ENCODE peak calls at places on chromosome X, in five cellular contexts. A, Y, R, G and O are unnamed samples.

GRCh38 chrX:115344885-115345653 is 55.6 kb downstream of the LUZP4 start:
- DNase-seq in A (peak), Y (peak), R (no peak), G (peak), O (peak)

GRCh38 chrX:24025741-24026402 is 1.1 kb downstream of the KLHL15 start:
- DNase-seq in A (peak), Y (peak), R (peak), G (peak), O (no peak)

GRCh38 chrX:40132751-40133150 is 35.0 kb upstream of the BCOR start:
- DNase-seq in A (no peak), Y (peak), R (no peak), G (no peak), O (no peak)

GRCh38 chrX:56782791-56783449 is 53.9 kb downstream of the NBDY start:
- DNase-seq in A (no peak), Y (no peak), R (no peak), G (peak), O (no peak)

GRCh38 chrX:19555683-19556082 is 40.4 kb upstream of the MAP3K15 start:
- DNase-seq in A (no peak), Y (no peak), R (no peak), G (no peak), O (no peak)

GRCh38 chrX:50157545-50158125 is 43.2 kb downstream of the AKAP4 start:
- DNase-seq in A (no peak), Y (peak), R (no peak), G (no peak), O (no peak)

GRCh38 chrX:116435597-116435996 is 809 bp upstream of the SLC6A14 start:
- DNase-seq in A (no peak), Y (no peak), R (no peak), G (no peak), O (no peak)

GRCh38 chrX:119635799-119636198 is 29.6 kb upstream of the NKRF start:
- DNase-seq in A (peak), Y (no peak), R (no peak), G (no peak), O (no peak)

GRCh38 chrX:82141942-82142341 is 940.0 kb downstream of the SH3BGRL start:
- DNase-seq in A (no peak), Y (no peak), R (no peak), G (no peak), O (no peak)

GRCh38 chrX:107935200-107935599 is 47.0 kb downstream of the TEX13B start:
- DNase-seq in A (no peak), Y (peak), R (no peak), G (no peak), O (no peak)

GRCh38 chrX:108177321-108177990 is 85.9 kb downstream of the ATG4A start:
- DNase-seq in A (no peak), Y (no peak), R (no peak), G (no peak), O (peak)

GRCh38 chrX:108332281-108332680 is 105.9 kb downstream of the COL4A6 start:
- DNase-seq in A (no peak), Y (no peak), R (no peak), G (no peak), O (no peak)

GRCh38 chrX:50988649-50989048 is 78.1 kb downstream of the BMP15 start:
- DNase-seq in A (no peak), Y (peak), R (no peak), G (peak), O (no peak)

GRCh38 chrX:38206542-38206941 is 14.1 kb downstream of the SRPX start:
- DNase-seq in A (no peak), Y (no peak), R (no peak), G (no peak), O (no peak)

GRCh38 chrX:23797371-23798128 is 14.6 kb downstream of the SAT1 start:
- DNase-seq in A (no peak), Y (no peak), R (no peak), G (peak), O (no peak)

GRCh38 chrX:13197961-13198761 is 121.7 kb downstream of the ATXN3L start:
- DNase-seq in A (peak), Y (no peak), R (no peak), G (peak), O (no peak)

GRCh38 chrX:110569506-110569905 is 210.9 kb downstream of the RTL9 start:
- DNase-seq in A (no peak), Y (no peak), R (no peak), G (peak), O (no peak)

GRCh38 chrX:66961665-66962064 is 322.8 kb upstream of the EDA2R start:
- DNase-seq in A (no peak), Y (no peak), R (no peak), G (no peak), O (no peak)

GRCh38 chrX:73400136-73400748 is 46.6 kb upstream of the CDX4 start:
- DNase-seq in A (no peak), Y (no peak), R (no peak), G (no peak), O (no peak)
- H2BK12ac ChIP-seq in A (no peak), Y (no peak), R (no peak), G (no peak), O (no peak)

DNA sequence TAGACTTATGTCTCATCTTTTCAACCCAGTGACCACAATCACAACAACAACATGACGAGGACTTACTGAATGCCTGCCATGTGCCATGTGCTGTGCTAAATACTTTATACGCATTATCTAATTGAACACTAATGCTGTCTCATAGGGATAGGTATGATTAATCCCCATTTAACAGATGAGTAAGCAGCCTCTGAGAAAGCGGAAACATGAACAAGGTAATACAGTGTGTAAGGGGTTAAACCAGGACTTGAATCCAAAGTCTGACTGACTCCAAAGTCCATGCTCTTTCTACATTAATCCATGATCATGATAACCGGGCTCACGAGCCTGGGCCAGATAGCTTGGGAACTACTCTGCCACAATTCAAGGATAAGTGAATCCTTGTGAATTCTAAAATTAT is 105.3 kb upstream of the MBNL3 start:
- DNase-seq in A (no peak), Y (no peak), R (no peak), G (no peak), O (no peak)
- H2BK12ac ChIP-seq in A (no peak), Y (no peak), R (no peak), G (no peak), O (no peak)

DNA sequence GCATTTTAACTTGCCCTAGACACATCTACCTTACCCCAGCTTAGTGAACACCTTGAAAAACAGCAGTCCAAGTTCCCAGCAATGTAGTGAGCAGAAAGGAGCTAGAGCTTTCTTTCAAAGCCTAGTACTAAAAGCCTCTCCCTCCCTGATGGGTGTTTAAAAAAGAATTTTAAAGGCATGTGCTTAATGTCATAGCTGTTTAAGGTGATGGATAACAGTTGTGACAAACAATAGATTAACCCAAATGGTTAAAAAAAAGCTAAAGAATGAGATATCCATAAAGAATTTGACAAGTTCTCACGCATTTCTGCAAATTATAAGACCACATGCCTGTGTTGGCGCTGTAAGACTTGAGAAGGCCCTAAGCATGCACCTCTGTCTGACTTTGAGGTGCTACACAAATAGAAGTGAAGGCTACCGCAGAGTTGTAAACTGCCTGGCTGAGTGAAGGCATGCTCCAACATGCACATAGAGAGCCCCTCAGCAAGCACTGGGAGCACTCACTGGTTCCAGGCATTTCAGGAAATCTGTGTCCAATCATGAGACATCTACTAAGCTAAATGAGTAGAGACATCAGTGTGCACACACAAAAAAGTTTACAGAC is 94.0 kb downstream of the PHF8 start:
- DNase-seq in A (no peak), Y (no peak), R (no peak), G (no peak), O (no peak)
- H2BK12ac ChIP-seq in A (no peak), Y (no peak), R (no peak), G (no peak), O (no peak)

GRCh38 chrX:46433892-46434291 is 111.3 kb downstream of the ZNF674 start:
- DNase-seq in A (no peak), Y (peak), R (no peak), G (no peak), O (no peak)
- H2BK12ac ChIP-seq in A (no peak), Y (no peak), R (no peak), G (no peak), O (no peak)

DNA sequence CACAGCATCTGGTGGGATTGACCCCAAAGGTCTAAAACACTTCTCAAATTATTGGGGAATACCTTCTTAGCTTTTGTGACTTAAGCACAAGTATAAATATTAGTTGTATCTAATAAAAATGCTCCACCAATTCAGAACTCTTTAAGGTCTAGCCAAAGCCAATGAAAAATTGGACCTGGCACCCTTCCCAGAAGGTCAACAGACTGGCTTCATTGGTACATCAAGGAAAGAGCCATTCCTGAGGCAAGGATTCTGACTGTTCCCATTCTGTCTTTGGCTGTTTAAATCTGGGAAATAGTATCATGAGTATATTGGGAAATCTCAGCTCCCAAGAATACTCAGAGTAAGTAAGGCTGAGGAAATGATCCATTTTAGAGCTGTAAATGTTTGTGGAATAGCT is 153.0 kb upstream of the TRPC5 start:
- DNase-seq in A (no peak), Y (no peak), R (no peak), G (no peak), O (no peak)
- H2BK12ac ChIP-seq in A (no peak), Y (no peak), R (no peak), G (no peak), O (no peak)

DNA sequence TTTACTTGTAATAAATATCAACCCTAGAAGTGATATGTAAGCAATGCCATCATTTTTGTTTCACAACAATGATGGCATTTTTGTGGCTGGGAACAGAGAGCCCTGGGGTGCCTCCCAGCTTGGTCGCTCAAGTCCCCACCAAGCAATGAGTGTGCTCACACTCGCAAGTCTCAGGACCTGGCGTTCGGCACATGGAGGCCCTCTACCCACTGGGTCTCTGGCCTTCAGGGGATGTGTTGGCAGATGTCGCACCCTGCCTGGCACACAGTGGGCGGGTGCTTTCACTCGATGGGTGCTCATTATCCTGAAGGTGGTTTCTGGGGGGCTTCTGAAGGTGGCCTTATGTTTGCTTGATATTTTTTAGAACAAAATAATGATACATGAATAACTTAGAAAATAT is 74.7 kb upstream of the STS start:
- DNase-seq in A (no peak), Y (no peak), R (no peak), G (no peak), O (no peak)
- H2BK12ac ChIP-seq in A (no peak), Y (no peak), R (no peak), G (no peak), O (no peak)

GRCh38 chrX:619812-620493 is 10.6 kb upstream of the SHOX start:
- DNase-seq in A (peak), Y (no peak), R (peak), G (no peak), O (no peak)

GRCh38 chrX:618761-619450 is 11.7 kb upstream of the SHOX start:
- DNase-seq in A (no peak), Y (no peak), R (peak), G (no peak), O (no peak)

GRCh38 chrX:617401-617800 is 13.2 kb upstream of the SHOX start:
- DNase-seq in A (no peak), Y (no peak), R (peak), G (no peak), O (no peak)

GRCh38 chrX:617891-618290 is 12.7 kb upstream of the SHOX start:
- DNase-seq in A (no peak), Y (no peak), R (peak), G (no peak), O (no peak)

DNA sequence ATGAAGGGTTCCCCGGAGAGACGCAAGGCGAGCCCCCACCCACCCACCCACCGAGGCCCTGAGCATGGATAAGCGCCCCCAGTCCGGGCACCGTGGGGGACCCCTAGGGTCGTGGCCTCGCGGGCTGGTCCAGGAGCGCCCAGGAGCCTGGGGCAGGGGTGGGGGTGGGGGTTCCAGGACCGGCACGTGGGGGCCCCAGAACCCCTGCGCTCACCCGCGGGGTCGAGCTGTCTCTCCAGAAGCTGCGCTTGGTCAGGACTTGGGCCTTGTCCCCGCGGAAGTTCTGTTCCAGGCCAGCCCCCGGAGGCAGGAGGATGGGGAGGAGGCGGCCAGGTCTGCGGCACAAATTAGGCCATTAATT is 11.2 kb upstream of the SHOX start:
- DNase-seq in A (no peak), Y (no peak), R (no peak), G (no peak), O (no peak)
- H2BK12ac ChIP-seq in A (no peak), Y (no peak), R (no peak), G (no peak), O (no peak)

GRCh38 chrX:17000751-17001150 is 54.3 kb downstream of the REPS2 start:
- DNase-seq in A (no peak), Y (no peak), R (no peak), G (no peak), O (no peak)

GRCh38 chrX:17007134-17007768 is 60.8 kb downstream of the REPS2 start:
- DNase-seq in A (peak), Y (peak), R (no peak), G (no peak), O (no peak)

GRCh38 chrX:17009856-17010650 is 63.6 kb downstream of the REPS2 start:
- DNase-seq in A (no peak), Y (no peak), R (no peak), G (no peak), O (no peak)

GRCh38 chrX:17005712-17006372 is 59.4 kb downstream of the REPS2 start:
- DNase-seq in A (no peak), Y (no peak), R (no peak), G (peak), O (no peak)
- H2BK12ac ChIP-seq in A (no peak), Y (no peak), R (no peak), G (no peak), O (no peak)